ENCODE peak calls at places on chromosomes 5 and 9, in eight cellular contexts. F is fibroblast of villous mesenchyme; Z is H7; M is esophagus squamous epithelium; W is lower leg skin; Y is naive thymus-derived CD4-positive, alpha-beta T cell; C is astrocyte of the cerebellum; V is GM23248. N is an unnamed sample.

GRCh38 chr5:157665467-157666085 is 5.8 kb upstream of the C5orf52 start:
- DNase-seq in F (peak; percentile 69), Z (no peak), M (no peak), W (no peak), Y (no peak), C (no peak), V (peak; percentile 85), N (peak; percentile 81)

GRCh38 chr9:101498323-101498722 is 35.3 kb upstream of the RNF20 start:
- DNase-seq in F (no peak), Z (no peak), M (no peak), W (no peak), Y (no peak), C (no peak), V (peak; percentile 51), N (no peak)

GRCh38 chr9:94212531-94212930 is 46.6 kb upstream of the ZNF169 start:
- DNase-seq in F (no peak), Z (peak; percentile 41), M (no peak), W (no peak), Y (no peak), C (no peak), V (no peak), N (no peak)

GRCh38 chr5:169777112-169777511 is 140.0 kb downstream of the DOCK2 start:
- DNase-seq in F (no peak), Z (no peak), M (no peak), W (no peak), Y (no peak), C (no peak), V (no peak), N (no peak)

GRCh38 chr9:69157751-69158466 is 16.2 kb upstream of the TJP2 start:
- DNase-seq in F (peak; percentile 57), Z (no peak), M (no peak), W (no peak), Y (no peak), C (no peak), V (peak; percentile 65), N (peak; percentile 66)

GRCh38 chr9:87863882-87864465 is 18.7 kb upstream of the SPATA31E1 start:
- DNase-seq in F (no peak), Z (no peak), M (no peak), W (no peak), Y (no peak), C (no peak), V (no peak), N (no peak)

GRCh38 chr5:53339962-53340540 is 140.4 kb upstream of the FST start:
- DNase-seq in F (peak; percentile 81), Z (no peak), M (no peak), W (no peak), Y (no peak), C (no peak), V (no peak), N (no peak)

GRCh38 chr9:95229230-95229933 is 88.1 kb downstream of the FANCC start:
- DNase-seq in F (no peak), Z (no peak), M (no peak), W (no peak), Y (no peak), C (no peak), V (no peak), N (no peak)

GRCh38 chr5:95818181-95819147 is 4.1 kb downstream of the GLRX start:
- DNase-seq in F (no peak), Z (no peak), M (no peak), W (no peak), Y (no peak), C (no peak), V (no peak), N (no peak)

GRCh38 chr5:97543158-97543557 is 360.1 kb upstream of the RIOK2 start:
- DNase-seq in F (no peak), Z (no peak), M (no peak), W (no peak), Y (no peak), C (no peak), V (no peak), N (no peak)

GRCh38 chr9:21964925-21965385 is 29.2 kb downstream of the CDKN2A start:
- DNase-seq in F (peak; percentile 61), Z (peak; percentile 70), M (no peak), W (no peak), Y (peak; percentile 38), C (no peak), V (peak; percentile 63), N (peak; percentile 73)

GRCh38 chr9:22158983-22159382 is 149.9 kb upstream of the CDKN2B start:
- DNase-seq in F (peak; percentile 96), Z (no peak), M (no peak), W (peak; percentile 87), Y (no peak), C (no peak), V (peak; percentile 65), N (peak; percentile 77)

GRCh38 chr9:114467226-114467750 is 38.0 kb downstream of the WHRN start:
- DNase-seq in F (no peak), Z (no peak), M (no peak), W (peak; percentile 70), Y (no peak), C (no peak), V (no peak), N (no peak)

GRCh38 chr5:168611163-168611562 is 32.0 kb upstream of the PANK3 start:
- DNase-seq in F (no peak), Z (no peak), M (no peak), W (no peak), Y (no peak), C (no peak), V (peak; percentile 14), N (no peak)

GRCh38 chr9:137461316-137461662 is 2.2 kb upstream of the NSMF start:
- DNase-seq in F (no peak), Z (no peak), M (no peak), W (peak; percentile 87), Y (no peak), C (no peak), V (no peak), N (no peak)

GRCh38 chr9:137459147-137459600 is at the start of gene NSMF:
- DNase-seq in F (peak; percentile 94), Z (peak; percentile 100), M (peak; percentile 66), W (peak; percentile 98), Y (peak; percentile 93), C (peak; percentile 55), V (peak; percentile 96), N (peak; percentile 85)

GRCh38 chr9:137460363-137461315 is 1.5 kb upstream of the NSMF start:
- DNase-seq in F (no peak), Z (peak; percentile 59), M (no peak), W (peak; percentile 86), Y (no peak), C (no peak), V (no peak), N (no peak)

GRCh38 chr9:137458194-137459146 is 664 bp downstream of the NSMF start:
- DNase-seq in F (no peak), Z (peak; percentile 76), M (no peak), W (peak; percentile 89), Y (no peak), C (no peak), V (peak; percentile 63), N (no peak)

DNA sequence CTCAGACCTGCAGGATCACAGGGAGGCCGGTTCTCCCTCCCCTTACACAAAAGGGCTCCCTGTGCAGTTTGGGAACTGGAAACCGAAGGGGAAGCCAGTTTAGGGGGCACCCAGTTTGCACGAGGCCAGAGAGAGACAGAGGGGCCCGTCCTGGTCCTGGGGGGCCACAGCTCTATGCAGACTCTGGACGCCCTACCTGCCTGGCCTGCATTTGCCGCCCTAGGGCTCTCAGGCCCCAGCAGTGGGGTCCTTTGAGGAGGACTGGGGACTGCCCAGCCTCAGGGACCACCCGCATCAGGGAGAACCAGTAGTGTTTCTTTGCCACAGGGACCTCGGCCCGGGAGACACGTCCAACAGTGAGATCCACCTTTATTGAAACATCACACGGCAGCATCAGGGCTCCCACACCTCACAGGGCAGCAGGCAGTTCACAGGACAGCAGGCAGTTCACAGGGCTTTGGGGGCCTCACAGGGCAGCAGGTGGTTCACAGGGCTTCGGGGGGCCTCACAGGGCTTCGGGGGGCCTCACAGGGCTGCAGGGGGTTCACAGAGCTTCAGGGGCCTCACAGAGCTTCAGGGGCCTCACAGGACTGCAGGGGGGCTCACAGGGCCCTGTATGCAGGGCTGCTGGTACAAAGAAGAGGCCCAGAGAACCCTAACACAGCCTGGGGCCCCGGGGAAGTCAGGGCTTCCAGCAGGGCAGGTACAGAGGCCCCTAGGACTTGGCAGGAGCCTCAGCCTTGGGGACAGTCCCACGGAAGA is 648 bp upstream of the NSMF start:
- DNase-seq in F (no peak), Z (peak; percentile 71), M (no peak), W (peak; percentile 87), Y (no peak), C (no peak), V (no peak), N (no peak)
- H3K4me3 ChIP-seq in F (peak overlapping the region; percentile 38), Z (no peak overlapping the region), M (peak overlapping the region; percentile 85), W (no peak overlapping the region), Y (peak overlapping the region; percentile 67), C (peak overlapping the region; percentile 76), V (peak overlapping the region; percentile 83), N (peak overlapping the region; percentile 54)

DNA sequence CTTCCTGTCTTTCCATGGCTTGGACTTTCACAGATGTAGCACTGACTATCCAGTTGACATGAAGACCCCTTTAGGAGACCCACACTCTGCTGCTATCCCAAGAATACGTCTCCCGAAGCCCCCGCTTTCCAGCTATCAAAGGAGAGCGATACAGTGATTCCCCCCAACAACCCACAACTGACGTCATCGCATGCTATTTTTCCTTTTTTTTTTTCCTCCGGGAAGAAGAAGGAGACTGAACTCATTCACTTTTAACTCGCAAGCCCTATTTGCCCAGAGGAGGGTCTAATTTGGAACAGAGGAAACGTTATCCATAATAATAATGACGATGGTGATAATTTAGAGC is 2.1 kb downstream of the PAPPA start:
- DNase-seq in F (peak; percentile 80), Z (peak; percentile 34), M (no peak), W (no peak), Y (no peak), C (no peak), V (peak; percentile 75), N (peak; percentile 82)
- H3K4me3 ChIP-seq in F (peak overlapping the region; percentile 90), Z (peak overlapping the region; percentile 58), M (peak overlapping the region; percentile 57), W (no peak overlapping the region), Y (no peak overlapping the region), C (peak overlapping the region; percentile 49), V (peak overlapping the region; percentile 90), N (peak overlapping the region; percentile 89)

GRCh38 chr9:133118568-133118967 is 2.5 kb downstream of the RALGDS start:
- DNase-seq in F (no peak), Z (no peak), M (no peak), W (no peak), Y (no peak), C (no peak), V (no peak), N (no peak)
- H3K4me3 ChIP-seq in F (no peak overlapping the region), Z (no peak overlapping the region), M (no peak overlapping the region), W (no peak overlapping the region), Y (no peak overlapping the region), C (peak overlapping the region; percentile 61), V (no peak overlapping the region), N (no peak overlapping the region)

GRCh38 chr9:37028425-37029031 is 5.5 kb downstream of the PAX5 start:
- DNase-seq in F (no peak), Z (peak; percentile 69), M (no peak), W (peak; percentile 49), Y (no peak), C (no peak), V (no peak), N (no peak)

GRCh38 chr9:37027582-37028424 is 6.3 kb downstream of the PAX5 start:
- DNase-seq in F (peak; percentile 78), Z (peak; percentile 100), M (peak; percentile 52), W (peak; percentile 88), Y (peak; percentile 77), C (peak; percentile 69), V (peak; percentile 77), N (peak; percentile 80)

GRCh38 chr9:37026936-37027581 is 7.0 kb downstream of the PAX5 start:
- DNase-seq in F (no peak), Z (peak; percentile 81), M (no peak), W (peak; percentile 82), Y (no peak), C (no peak), V (no peak), N (no peak)

GRCh38 chr9:37026085-37026935 is 7.8 kb downstream of the PAX5 start:
- DNase-seq in F (no peak), Z (peak; percentile 82), M (no peak), W (peak; percentile 77), Y (no peak), C (no peak), V (peak; percentile 31), N (no peak)

GRCh38 chr9:37025381-37026084 is 8.5 kb downstream of the PAX5 start:
- DNase-seq in F (no peak), Z (peak; percentile 73), M (no peak), W (peak; percentile 78), Y (no peak), C (no peak), V (peak; percentile 37), N (no peak)
- H3K4me3 ChIP-seq in F (no peak overlapping the region), Z (peak overlapping the region; percentile 42), M (peak overlapping the region; percentile 38), W (no peak overlapping the region), Y (peak overlapping the region; percentile 11), C (peak overlapping the region; percentile 12), V (peak overlapping the region; percentile 57), N (peak overlapping the region; percentile 45)